ENCODE peak calls at places on chromosomes 11 and 22, in seven cellular contexts. One of them, this sample, is unnamed. For H3K9me3, the result is how much of the 10 kb centered on the place peaks cover.

GRCh38 chr11:47524200-47524874 is 28.6 kb downstream of the CELF1 start:
- DNase-seq in SJSA1: no peak
- DNase-seq in heart right ventricle: peak
- DNase-seq in thoracic aorta: no peak
- DNase-seq in tibial artery: no peak
- DNase-seq in body of pancreas: peak
- DNase-seq in IMR-90: no peak
- DNase-seq in this sample: no peak

GRCh38 chr22:49664371-49664881 is 163.2 kb downstream of the BRD1 start:
- DNase-seq in SJSA1: peak
- DNase-seq in IMR-90: no peak
- DNase-seq in body of pancreas: no peak
- DNase-seq in tibial artery: no peak
- DNase-seq in heart right ventricle: no peak
- DNase-seq in thoracic aorta: no peak
- DNase-seq in this sample: no peak

GRCh38 chr11:132114185-132114584 is 743.8 kb downstream of the NTM start:
- DNase-seq in tibial artery: peak
- DNase-seq in heart right ventricle: no peak
- DNase-seq in IMR-90: peak
- DNase-seq in SJSA1: no peak
- DNase-seq in thoracic aorta: no peak
- DNase-seq in body of pancreas: no peak
- DNase-seq in this sample: no peak

GRCh38 chr22:38017939-38018885 is 33.9 kb upstream of the SOX10 start:
- DNase-seq in body of pancreas: no peak
- DNase-seq in tibial artery: no peak
- DNase-seq in SJSA1: no peak
- DNase-seq in IMR-90: no peak
- DNase-seq in heart right ventricle: no peak
- DNase-seq in thoracic aorta: no peak
- DNase-seq in this sample: no peak

GRCh38 chr11:118102721-118103261 is 16.0 kb upstream of the SMIM35 start:
- DNase-seq in tibial artery: no peak
- DNase-seq in IMR-90: no peak
- DNase-seq in heart right ventricle: no peak
- DNase-seq in thoracic aorta: no peak
- DNase-seq in SJSA1: no peak
- DNase-seq in body of pancreas: no peak
- DNase-seq in this sample: no peak

GRCh38 chr11:117870176-117870952 is 6.1 kb downstream of the FXYD6 start:
- DNase-seq in thoracic aorta: no peak
- DNase-seq in SJSA1: no peak
- DNase-seq in tibial artery: no peak
- DNase-seq in body of pancreas: no peak
- DNase-seq in heart right ventricle: no peak
- DNase-seq in IMR-90: no peak
- DNase-seq in this sample: no peak

GRCh38 chr11:38089728-38090127 is 1491.7 kb upstream of the RAG2 start:
- DNase-seq in thoracic aorta: no peak
- DNase-seq in SJSA1: no peak
- DNase-seq in tibial artery: no peak
- DNase-seq in heart right ventricle: no peak
- DNase-seq in body of pancreas: no peak
- DNase-seq in IMR-90: no peak
- DNase-seq in this sample: no peak

GRCh38 chr11:72812968-72813739 is 1.1 kb upstream of the ATG16L2 start:
- DNase-seq in tibial artery: peak
- DNase-seq in IMR-90: peak
- DNase-seq in SJSA1: peak
- DNase-seq in body of pancreas: peak
- DNase-seq in thoracic aorta: no peak
- DNase-seq in heart right ventricle: no peak
- DNase-seq in this sample: no peak

GRCh38 chr11:92765965-92766371 is 203.5 kb upstream of the MTNR1B start:
- DNase-seq in SJSA1: no peak
- DNase-seq in tibial artery: peak
- DNase-seq in thoracic aorta: no peak
- DNase-seq in IMR-90: peak
- DNase-seq in body of pancreas: no peak
- DNase-seq in heart right ventricle: peak
- DNase-seq in this sample: no peak

GRCh38 chr11:12465332-12465731 is 88.0 kb downstream of the PARVA start:
- DNase-seq in body of pancreas: no peak
- DNase-seq in thoracic aorta: no peak
- DNase-seq in IMR-90: no peak
- DNase-seq in SJSA1: no peak
- DNase-seq in tibial artery: no peak
- DNase-seq in heart right ventricle: no peak
- DNase-seq in this sample: no peak

GRCh38 chr11:92297551-92298237 is 73.1 kb downstream of the FAT3 start:
- DNase-seq in IMR-90: no peak
- DNase-seq in SJSA1: no peak
- DNase-seq in body of pancreas: no peak
- DNase-seq in thoracic aorta: no peak
- DNase-seq in tibial artery: no peak
- DNase-seq in heart right ventricle: no peak
- DNase-seq in this sample: no peak

GRCh38 chr11:11036185-11037161 is 178.6 kb upstream of the ZBED5 start:
- DNase-seq in thoracic aorta: no peak
- DNase-seq in body of pancreas: peak
- DNase-seq in heart right ventricle: no peak
- DNase-seq in tibial artery: no peak
- DNase-seq in SJSA1: no peak
- DNase-seq in IMR-90: peak
- DNase-seq in this sample: no peak

GRCh38 chr11:10824888-10825287 is 16.2 kb upstream of the EIF4G2 start:
- DNase-seq in body of pancreas: no peak
- DNase-seq in heart right ventricle: no peak
- DNase-seq in SJSA1: no peak
- DNase-seq in IMR-90: no peak
- DNase-seq in thoracic aorta: no peak
- DNase-seq in tibial artery: no peak
- DNase-seq in this sample: no peak

GRCh38 chr22:19887251-19887985 is 32.7 kb upstream of the GNB1L start:
- DNase-seq in IMR-90: no peak
- DNase-seq in tibial artery: no peak
- DNase-seq in thoracic aorta: no peak
- DNase-seq in heart right ventricle: no peak
- DNase-seq in SJSA1: no peak
- DNase-seq in body of pancreas: peak
- DNase-seq in this sample: no peak

GRCh38 chr11:331332-332060 is 10.8 kb upstream of the IFITM3 start:
- DNase-seq in body of pancreas: no peak
- DNase-seq in thoracic aorta: no peak
- DNase-seq in tibial artery: no peak
- DNase-seq in heart right ventricle: no peak
- DNase-seq in SJSA1: no peak
- DNase-seq in IMR-90: no peak
- DNase-seq in this sample: no peak

GRCh38 chr11:31340903-31341572 is 28.5 kb downstream of the DCDC1 start:
- DNase-seq in body of pancreas: no peak
- DNase-seq in thoracic aorta: no peak
- DNase-seq in heart right ventricle: no peak
- DNase-seq in IMR-90: peak
- DNase-seq in tibial artery: no peak
- DNase-seq in SJSA1: no peak
- DNase-seq in this sample: no peak

GRCh38 chr11:95065336-95065735 is 1.4 kb upstream of the SRSF8 start:
- DNase-seq in body of pancreas: no peak
- DNase-seq in IMR-90: no peak
- DNase-seq in SJSA1: no peak
- DNase-seq in tibial artery: no peak
- DNase-seq in thoracic aorta: no peak
- DNase-seq in heart right ventricle: no peak
- DNase-seq in this sample: no peak

DNA sequence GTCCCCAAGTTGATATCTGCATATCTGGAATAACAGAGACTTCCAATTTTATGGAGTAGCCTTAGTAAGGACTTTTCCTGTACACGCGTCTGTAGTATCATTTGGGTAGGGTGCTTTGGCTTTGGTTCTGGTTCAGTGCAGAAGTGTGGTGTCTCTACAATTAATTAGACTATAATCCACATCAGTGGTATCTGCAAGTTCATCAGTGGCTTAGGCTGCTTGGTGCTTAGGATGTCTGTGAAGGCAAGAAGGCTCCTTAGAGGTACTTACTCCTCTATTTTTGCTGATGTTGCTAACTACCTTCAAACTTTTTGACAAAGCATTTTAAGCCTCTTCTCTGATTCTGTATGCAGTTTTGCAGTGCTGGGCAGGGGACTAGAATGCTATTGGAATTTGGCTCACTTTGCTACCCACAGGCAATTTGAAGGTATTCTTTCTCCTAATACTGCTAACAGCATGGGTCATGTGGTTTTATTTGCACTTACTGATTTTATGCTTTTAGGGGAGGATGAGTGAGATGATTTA is 49.4 kb downstream of the KCNQ1OT1 start:
- DNase-seq in heart right ventricle: no peak
- DNase-seq in body of pancreas: no peak
- DNase-seq in SJSA1: no peak
- DNase-seq in tibial artery: no peak
- DNase-seq in thoracic aorta: no peak
- DNase-seq in IMR-90: no peak
- DNase-seq in this sample: no peak
- H3K9me3 ChIP-seq in heart right ventricle: half or more
- H3K9me3 ChIP-seq in body of pancreas: half or more
- H3K9me3 ChIP-seq in SJSA1: half or more
- H3K9me3 ChIP-seq in tibial artery: half or more
- H3K9me3 ChIP-seq in thoracic aorta: half or more
- H3K9me3 ChIP-seq in IMR-90: half or more
- H3K9me3 ChIP-seq in this sample: half or more

GRCh38 chr22:45490836-45491235 is 11.8 kb upstream of the FBLN1 start:
- DNase-seq in IMR-90: no peak
- DNase-seq in body of pancreas: no peak
- DNase-seq in thoracic aorta: no peak
- DNase-seq in tibial artery: no peak
- DNase-seq in SJSA1: no peak
- DNase-seq in heart right ventricle: no peak
- DNase-seq in this sample: no peak
- H3K9me3 ChIP-seq in IMR-90: under half
- H3K9me3 ChIP-seq in body of pancreas: under half
- H3K9me3 ChIP-seq in thoracic aorta: under half
- H3K9me3 ChIP-seq in tibial artery: under half
- H3K9me3 ChIP-seq in SJSA1: under half
- H3K9me3 ChIP-seq in heart right ventricle: under half
- H3K9me3 ChIP-seq in this sample: under half

GRCh38 chr22:47586038-47586437 is 823.6 kb downstream of the TBC1D22A start:
- DNase-seq in tibial artery: peak
- DNase-seq in SJSA1: no peak
- DNase-seq in thoracic aorta: no peak
- DNase-seq in body of pancreas: no peak
- DNase-seq in heart right ventricle: no peak
- DNase-seq in IMR-90: no peak
- DNase-seq in this sample: no peak
- H3K9me3 ChIP-seq in tibial artery: under half
- H3K9me3 ChIP-seq in SJSA1: under half
- H3K9me3 ChIP-seq in thoracic aorta: under half
- H3K9me3 ChIP-seq in body of pancreas: under half
- H3K9me3 ChIP-seq in heart right ventricle: under half
- H3K9me3 ChIP-seq in IMR-90: under half
- H3K9me3 ChIP-seq in this sample: under half

GRCh38 chr22:47282851-47283250 is 520.4 kb downstream of the TBC1D22A start:
- DNase-seq in tibial artery: no peak
- DNase-seq in thoracic aorta: no peak
- DNase-seq in heart right ventricle: no peak
- DNase-seq in IMR-90: no peak
- DNase-seq in SJSA1: no peak
- DNase-seq in body of pancreas: no peak
- DNase-seq in this sample: no peak
- H3K9me3 ChIP-seq in tibial artery: under half
- H3K9me3 ChIP-seq in thoracic aorta: under half
- H3K9me3 ChIP-seq in heart right ventricle: under half
- H3K9me3 ChIP-seq in IMR-90: under half
- H3K9me3 ChIP-seq in SJSA1: under half
- H3K9me3 ChIP-seq in body of pancreas: under half
- H3K9me3 ChIP-seq in this sample: under half